ENCODE peak calls at places on chromosomes 7 and 10, in nine cellular contexts. One of them, this sample, is unnamed.
A peak's percentile ranks its signal among the peaks of the same experiment; 100 is the strongest.

GRCh38 chr7:22141355-22141754 is 195.7 kb upstream of the CDCA7L start:
- DNase-seq in ovary: no peak
- DNase-seq in neural progenitor cell: no peak
- DNase-seq in thoracic aorta: no peak
- DNase-seq in AG10803: no peak
- DNase-seq in left lung: no peak
- DNase-seq in GM12865: no peak
- DNase-seq in heart right ventricle: no peak
- DNase-seq in endodermal cell: no peak
- DNase-seq in this sample: no peak

GRCh38 chr10:20855398-20856038 is 41.6 kb downstream of the NEBL start:
- DNase-seq in ovary: no peak
- DNase-seq in neural progenitor cell: peak; percentile 18
- DNase-seq in thoracic aorta: no peak
- DNase-seq in AG10803: peak; percentile 41
- DNase-seq in left lung: no peak
- DNase-seq in GM12865: no peak
- DNase-seq in heart right ventricle: no peak
- DNase-seq in endodermal cell: no peak
- DNase-seq in this sample: peak; percentile 64

GRCh38 chr10:118753331-118753730 is 1.4 kb downstream of the CACUL1 start:
- DNase-seq in ovary: no peak
- DNase-seq in neural progenitor cell: no peak
- DNase-seq in thoracic aorta: no peak
- DNase-seq in AG10803: peak; percentile 34
- DNase-seq in left lung: no peak
- DNase-seq in GM12865: peak; percentile 8
- DNase-seq in heart right ventricle: no peak
- DNase-seq in endodermal cell: no peak
- DNase-seq in this sample: peak; percentile 21

GRCh38 chr10:14707441-14707840 is 67.3 kb downstream of the FAM107B start:
- DNase-seq in ovary: no peak
- DNase-seq in neural progenitor cell: peak; percentile 38
- DNase-seq in thoracic aorta: no peak
- DNase-seq in AG10803: peak; percentile 52
- DNase-seq in left lung: no peak
- DNase-seq in GM12865: no peak
- DNase-seq in heart right ventricle: no peak
- DNase-seq in endodermal cell: peak; percentile 47
- DNase-seq in this sample: no peak

GRCh38 chr10:120597902-120598301 is 140.9 kb downstream of the PLPP4 start:
- DNase-seq in ovary: no peak
- DNase-seq in neural progenitor cell: no peak
- DNase-seq in thoracic aorta: no peak
- DNase-seq in AG10803: no peak
- DNase-seq in left lung: no peak
- DNase-seq in GM12865: no peak
- DNase-seq in heart right ventricle: no peak
- DNase-seq in endodermal cell: peak; percentile 21
- DNase-seq in this sample: no peak

GRCh38 chr7:101302641-101303101 is 18.9 kb downstream of the IFT22 start:
- DNase-seq in ovary: no peak
- DNase-seq in neural progenitor cell: peak; percentile 17
- DNase-seq in thoracic aorta: no peak
- DNase-seq in AG10803: no peak
- DNase-seq in left lung: peak; percentile 65
- DNase-seq in GM12865: no peak
- DNase-seq in heart right ventricle: no peak
- DNase-seq in endodermal cell: peak; percentile 91
- DNase-seq in this sample: no peak

GRCh38 chr7:130654850-130655249 is 13.7 kb downstream of the COPG2 start:
- DNase-seq in ovary: no peak
- DNase-seq in neural progenitor cell: no peak
- DNase-seq in thoracic aorta: no peak
- DNase-seq in AG10803: no peak
- DNase-seq in left lung: no peak
- DNase-seq in GM12865: no peak
- DNase-seq in heart right ventricle: no peak
- DNase-seq in endodermal cell: no peak
- DNase-seq in this sample: no peak

GRCh38 chr7:91127974-91128373 is 136.3 kb upstream of the FZD1 start:
- DNase-seq in ovary: no peak
- DNase-seq in neural progenitor cell: no peak
- DNase-seq in thoracic aorta: no peak
- DNase-seq in AG10803: no peak
- DNase-seq in left lung: no peak
- DNase-seq in GM12865: no peak
- DNase-seq in heart right ventricle: no peak
- DNase-seq in endodermal cell: no peak
- DNase-seq in this sample: no peak

GRCh38 chr7:139897422-139898085 is 68.5 kb downstream of the TBXAS1 start:
- DNase-seq in ovary: no peak
- DNase-seq in neural progenitor cell: no peak
- DNase-seq in thoracic aorta: no peak
- DNase-seq in AG10803: no peak
- DNase-seq in left lung: no peak
- DNase-seq in GM12865: no peak
- DNase-seq in heart right ventricle: no peak
- DNase-seq in endodermal cell: no peak
- DNase-seq in this sample: no peak

GRCh38 chr7:152683297-152683696 is 7.4 kb upstream of the XRCC2 start:
- DNase-seq in ovary: no peak
- DNase-seq in neural progenitor cell: no peak
- DNase-seq in thoracic aorta: no peak
- DNase-seq in AG10803: no peak
- DNase-seq in left lung: no peak
- DNase-seq in GM12865: no peak
- DNase-seq in heart right ventricle: no peak
- DNase-seq in endodermal cell: no peak
- DNase-seq in this sample: no peak

GRCh38 chr7:135386776-135387175 is 123.1 kb downstream of the CNOT4 start:
- DNase-seq in ovary: no peak
- DNase-seq in neural progenitor cell: no peak
- DNase-seq in thoracic aorta: no peak
- DNase-seq in AG10803: no peak
- DNase-seq in left lung: no peak
- DNase-seq in GM12865: no peak
- DNase-seq in heart right ventricle: no peak
- DNase-seq in endodermal cell: peak; percentile 51
- DNase-seq in this sample: no peak

GRCh38 chr10:71255817-71256660 is 43.7 kb downstream of the UNC5B start:
- DNase-seq in ovary: no peak
- DNase-seq in neural progenitor cell: peak; percentile 54
- DNase-seq in thoracic aorta: no peak
- DNase-seq in AG10803: peak; percentile 90
- DNase-seq in left lung: no peak
- DNase-seq in GM12865: no peak
- DNase-seq in heart right ventricle: peak; percentile 64
- DNase-seq in endodermal cell: no peak
- DNase-seq in this sample: peak; percentile 89

GRCh38 chr10:91629715-91630549 is 2.9 kb downstream of the PPP1R3C start:
- DNase-seq in ovary: no peak
- DNase-seq in neural progenitor cell: no peak
- DNase-seq in thoracic aorta: no peak
- DNase-seq in AG10803: no peak
- DNase-seq in left lung: no peak
- DNase-seq in GM12865: no peak
- DNase-seq in heart right ventricle: no peak
- DNase-seq in endodermal cell: no peak
- DNase-seq in this sample: no peak
- H3K4me3 ChIP-seq in ovary: no peak overlapping the region
- H3K4me3 ChIP-seq in neural progenitor cell: no peak overlapping the region
- H3K4me3 ChIP-seq in thoracic aorta: peak overlapping the region; percentile 76
- H3K4me3 ChIP-seq in AG10803: peak overlapping the region; percentile 80
- H3K4me3 ChIP-seq in left lung: peak overlapping the region; percentile 43
- H3K4me3 ChIP-seq in GM12865: no peak overlapping the region
- H3K4me3 ChIP-seq in heart right ventricle: peak overlapping the region; percentile 50
- H3K4me3 ChIP-seq in endodermal cell: no peak overlapping the region
- H3K4me3 ChIP-seq in this sample: no peak overlapping the region

GRCh38 chr10:95242581-95243317 is 48.1 kb downstream of the PDLIM1 start:
- DNase-seq in ovary: no peak
- DNase-seq in neural progenitor cell: peak; percentile 74
- DNase-seq in thoracic aorta: no peak
- DNase-seq in AG10803: peak; percentile 68
- DNase-seq in left lung: no peak
- DNase-seq in GM12865: peak; percentile 58
- DNase-seq in heart right ventricle: no peak
- DNase-seq in endodermal cell: peak; percentile 82
- DNase-seq in this sample: peak; percentile 72
- TF ChIP-seq CTCF in ovary: no peak
- TF ChIP-seq CTCF in neural progenitor cell: peak; percentile 83
- TF ChIP-seq CTCF in thoracic aorta: peak; percentile 33
- TF ChIP-seq CTCF in AG10803: peak; percentile 87
- TF ChIP-seq CTCF in left lung: peak; percentile 39
- TF ChIP-seq CTCF in GM12865: peak; percentile 42
- TF ChIP-seq CTCF in heart right ventricle: peak; percentile 48
- TF ChIP-seq CTCF in endodermal cell: peak; percentile 86
- TF ChIP-seq CTCF in this sample: peak; percentile 73

GRCh38 chr10:78947733-78948132 is 121.0 kb upstream of the ZMIZ1 start:
- DNase-seq in ovary: no peak
- DNase-seq in neural progenitor cell: no peak
- DNase-seq in thoracic aorta: no peak
- DNase-seq in AG10803: no peak
- DNase-seq in left lung: no peak
- DNase-seq in GM12865: no peak
- DNase-seq in heart right ventricle: no peak
- DNase-seq in endodermal cell: no peak
- DNase-seq in this sample: no peak

GRCh38 chr10:78947226-78947625 is 121.5 kb upstream of the ZMIZ1 start:
- DNase-seq in ovary: no peak
- DNase-seq in neural progenitor cell: no peak
- DNase-seq in thoracic aorta: no peak
- DNase-seq in AG10803: no peak
- DNase-seq in left lung: no peak
- DNase-seq in GM12865: no peak
- DNase-seq in heart right ventricle: no peak
- DNase-seq in endodermal cell: no peak
- DNase-seq in this sample: no peak

GRCh38 chr10:78948616-78949015 is 120.2 kb upstream of the ZMIZ1 start:
- DNase-seq in ovary: no peak
- DNase-seq in neural progenitor cell: no peak
- DNase-seq in thoracic aorta: no peak
- DNase-seq in AG10803: no peak
- DNase-seq in left lung: no peak
- DNase-seq in GM12865: no peak
- DNase-seq in heart right ventricle: no peak
- DNase-seq in endodermal cell: no peak
- DNase-seq in this sample: no peak

GRCh38 chr10:78944658-78945333 is 124.0 kb upstream of the ZMIZ1 start:
- DNase-seq in ovary: peak; percentile 80
- DNase-seq in neural progenitor cell: no peak
- DNase-seq in thoracic aorta: no peak
- DNase-seq in AG10803: peak; percentile 98
- DNase-seq in left lung: no peak
- DNase-seq in GM12865: no peak
- DNase-seq in heart right ventricle: no peak
- DNase-seq in endodermal cell: peak; percentile 59
- DNase-seq in this sample: peak; percentile 97

DNA sequence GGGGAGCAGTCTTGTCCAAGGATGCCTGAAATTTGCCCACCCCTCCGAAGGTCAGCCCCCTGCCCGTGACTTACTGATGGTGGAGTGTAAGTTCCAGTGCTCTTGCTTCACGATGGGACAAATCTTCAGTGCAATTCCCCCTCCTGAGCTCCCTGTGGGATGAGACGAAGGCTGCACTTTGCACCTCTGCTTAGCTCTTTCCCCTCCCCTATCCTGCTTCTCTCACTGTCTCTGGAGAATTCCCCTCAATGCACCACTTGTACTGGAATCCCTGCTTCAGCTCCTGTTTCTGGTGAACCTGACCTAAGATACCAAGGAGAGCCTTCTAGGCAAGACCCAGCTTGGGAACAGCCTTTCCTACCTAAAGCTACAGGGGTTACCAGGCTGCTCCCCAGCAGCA is 122.9 kb upstream of the ZMIZ1 start:
- DNase-seq in ovary: no peak
- DNase-seq in neural progenitor cell: no peak
- DNase-seq in thoracic aorta: no peak
- DNase-seq in AG10803: no peak
- DNase-seq in left lung: no peak
- DNase-seq in GM12865: no peak
- DNase-seq in heart right ventricle: no peak
- DNase-seq in endodermal cell: no peak
- DNase-seq in this sample: no peak
- H3K4me3 ChIP-seq in ovary: no peak overlapping the region
- H3K4me3 ChIP-seq in neural progenitor cell: no peak overlapping the region
- H3K4me3 ChIP-seq in thoracic aorta: no peak overlapping the region
- H3K4me3 ChIP-seq in AG10803: no peak overlapping the region
- H3K4me3 ChIP-seq in left lung: no peak overlapping the region
- H3K4me3 ChIP-seq in GM12865: no peak overlapping the region
- H3K4me3 ChIP-seq in heart right ventricle: no peak overlapping the region
- H3K4me3 ChIP-seq in endodermal cell: no peak overlapping the region
- H3K4me3 ChIP-seq in this sample: no peak overlapping the region

GRCh38 chr7:142418316-142418715 is 160.5 kb upstream of the PRSS58 start:
- DNase-seq in ovary: no peak
- DNase-seq in neural progenitor cell: no peak
- DNase-seq in thoracic aorta: no peak
- DNase-seq in AG10803: no peak
- DNase-seq in left lung: no peak
- DNase-seq in GM12865: no peak
- DNase-seq in heart right ventricle: no peak
- DNase-seq in endodermal cell: no peak
- DNase-seq in this sample: no peak

GRCh38 chr7:142425281-142425680 is 167.4 kb upstream of the PRSS58 start:
- DNase-seq in ovary: no peak
- DNase-seq in neural progenitor cell: no peak
- DNase-seq in thoracic aorta: no peak
- DNase-seq in AG10803: no peak
- DNase-seq in left lung: no peak
- DNase-seq in GM12865: no peak
- DNase-seq in heart right ventricle: no peak
- DNase-seq in endodermal cell: no peak
- DNase-seq in this sample: no peak

GRCh38 chr7:142414915-142415314 is 157.1 kb upstream of the PRSS58 start:
- DNase-seq in ovary: no peak
- DNase-seq in neural progenitor cell: no peak
- DNase-seq in thoracic aorta: no peak
- DNase-seq in AG10803: no peak
- DNase-seq in left lung: no peak
- DNase-seq in GM12865: no peak
- DNase-seq in heart right ventricle: no peak
- DNase-seq in endodermal cell: no peak
- DNase-seq in this sample: no peak

DNA sequence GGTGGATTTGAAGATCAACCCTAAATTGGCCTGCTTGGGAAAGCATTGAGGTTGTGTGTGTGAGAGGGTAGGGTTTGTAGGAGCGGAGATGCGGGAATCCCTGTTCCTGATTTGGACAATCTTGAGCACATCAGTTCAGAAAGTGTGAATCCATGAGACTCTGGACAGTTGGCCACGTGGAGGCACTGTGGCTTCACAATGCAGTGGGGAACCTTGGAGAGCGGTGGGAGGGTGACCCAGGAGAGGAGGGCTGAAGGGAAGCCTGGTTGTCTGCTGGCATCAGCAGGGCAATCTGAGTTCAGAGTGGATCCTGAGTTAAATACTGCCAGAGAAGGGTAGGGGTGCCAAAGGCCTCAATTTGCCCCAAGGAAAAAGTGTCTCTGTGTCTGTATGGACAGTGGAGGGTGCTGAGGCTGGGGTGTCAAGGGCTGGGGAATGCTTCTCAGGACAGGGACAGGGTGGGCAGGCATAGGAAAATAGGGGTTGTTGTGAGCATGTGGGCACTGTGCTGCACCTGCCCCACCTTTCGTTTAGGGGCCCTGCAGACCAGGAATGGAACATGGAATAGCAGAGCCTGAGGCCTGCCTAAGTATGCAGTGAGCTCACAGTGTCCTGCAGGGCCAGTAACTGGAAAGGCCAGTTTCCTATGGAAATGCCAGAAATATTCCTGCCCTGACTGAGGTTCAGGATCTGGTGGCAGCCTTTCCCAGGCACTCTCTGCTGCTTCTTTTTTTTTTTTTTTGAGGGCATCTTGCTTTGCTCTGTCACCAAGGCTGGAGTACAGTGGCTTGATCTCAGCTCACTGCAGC is 162.9 kb upstream of the PRSS58 start:
- DNase-seq in ovary: no peak
- DNase-seq in neural progenitor cell: peak; percentile 41
- DNase-seq in thoracic aorta: no peak
- DNase-seq in AG10803: no peak
- DNase-seq in left lung: no peak
- DNase-seq in GM12865: no peak
- DNase-seq in heart right ventricle: no peak
- DNase-seq in endodermal cell: peak; percentile 74
- DNase-seq in this sample: peak; percentile 25
- TF ChIP-seq CTCF in ovary: no peak
- TF ChIP-seq CTCF in neural progenitor cell: peak; percentile 33
- TF ChIP-seq CTCF in thoracic aorta: no peak
- TF ChIP-seq CTCF in AG10803: peak; percentile 60
- TF ChIP-seq CTCF in left lung: no peak
- TF ChIP-seq CTCF in GM12865: no peak
- TF ChIP-seq CTCF in heart right ventricle: peak; percentile 6
- TF ChIP-seq CTCF in endodermal cell: peak; percentile 63
- TF ChIP-seq CTCF in this sample: peak; percentile 30